ENCODE peak calls at places on chromosomes 3 and 15, in six cellular contexts. L, K, I, B, M and E are unnamed samples.

GRCh38 chr15:66961407-66961884 is 104.0 kb upstream of the SMAD3 start:
- DNase-seq in M (no peak), I (no peak), B (no peak), K (no peak), L (no peak), E (no peak)

GRCh38 chr15:85333132-85333831 is 47.1 kb upstream of the AKAP13 start:
- DNase-seq in I (no peak), B (no peak), M (no peak), K (no peak), L (no peak), E (no peak)

GRCh38 chr15:63983071-63983711 is 63.1 kb downstream of the DAPK2 start:
- DNase-seq in B (no peak), K (no peak), L (no peak), M (no peak), I (no peak), E (no peak)

GRCh38 chr3:46575577-46576222 is 9.6 kb upstream of the LRRC2 start:
- DNase-seq in M (no peak), L (no peak), K (no peak), B (no peak), I (no peak), E (no peak)

GRCh38 chr3:128922804-128923459 is 43.5 kb downstream of the ACAD9 start:
- DNase-seq in B (no peak), K (no peak), L (no peak), I (no peak), M (no peak), E (no peak)

GRCh38 chr3:852033-852432 is 240.8 kb upstream of the CNTN6 start:
- DNase-seq in L (no peak), M (no peak), K (no peak), B (no peak), I (no peak), E (no peak)

GRCh38 chr3:5194801-5195509 is 7.4 kb downstream of the EDEM1 start:
- DNase-seq in L (no peak), B (no peak), M (no peak), I (peak; percentile 67), K (peak; percentile 70), E (peak; percentile 45)

GRCh38 chr3:152976232-152976631 is 141.3 kb downstream of the P2RY1 start:
- DNase-seq in B (no peak), M (no peak), K (no peak), I (no peak), L (no peak), E (peak; percentile 64)

GRCh38 chr3:12886106-12886679 is 44.8 kb upstream of the RPL32 start:
- DNase-seq in L (no peak), M (no peak), K (no peak), I (no peak), B (no peak), E (no peak)
- TF ChIP-seq CHD2 in L (no peak), M (no peak), K (no peak), I (no peak), B (no peak), E (no peak)

DNA sequence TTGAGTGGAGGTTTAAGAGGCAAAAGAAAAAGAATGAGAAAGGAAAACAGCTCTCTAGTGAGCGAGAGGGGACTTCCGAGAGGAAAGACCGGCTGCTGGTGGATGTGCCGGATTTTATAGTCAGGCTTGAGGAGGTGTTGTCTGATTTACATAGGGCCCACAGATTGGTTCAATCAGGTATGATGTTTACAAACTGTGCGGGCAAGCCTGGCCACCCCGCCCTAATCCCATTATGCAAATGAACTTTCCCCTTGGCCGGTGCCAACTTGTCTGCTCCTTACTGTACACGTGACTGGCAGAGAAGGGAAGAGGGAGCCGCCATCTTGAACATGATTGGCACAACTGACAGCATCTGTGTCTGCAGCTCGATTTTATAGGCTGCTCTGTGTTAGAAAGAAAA is 44.7 kb downstream of the FAM43A start:
- DNase-seq in B (no peak), I (no peak), M (no peak), K (no peak), L (no peak), E (no peak)
- TF ChIP-seq CHD2 in B (no peak), I (no peak), M (no peak), K (no peak), L (no peak), E (no peak)

GRCh38 chr3:123688241-123688747 is 103.4 kb upstream of the HACD2 start:
- DNase-seq in K (peak; percentile 68), L (no peak), M (no peak), B (no peak), I (peak; percentile 60), E (no peak)
- TF ChIP-seq CHD2 in K (no peak), L (no peak), M (no peak), B (no peak), I (no peak), E (no peak)

GRCh38 chr3:32897202-32897601 is 54.2 kb upstream of the CCR4 start:
- DNase-seq in K (no peak), L (no peak), M (no peak), I (no peak), B (no peak), E (no peak)

GRCh38 chr3:32903953-32904352 is 47.5 kb upstream of the CCR4 start:
- DNase-seq in B (no peak), L (no peak), I (no peak), K (no peak), M (no peak), E (no peak)

GRCh38 chr3:32897981-32898623 is 53.3 kb upstream of the CCR4 start:
- DNase-seq in I (no peak), K (no peak), L (no peak), B (no peak), M (no peak), E (no peak)

GRCh38 chr3:32899265-32899664 is 52.2 kb upstream of the CCR4 start:
- DNase-seq in B (no peak), M (no peak), L (no peak), K (no peak), I (no peak), E (no peak)

DNA sequence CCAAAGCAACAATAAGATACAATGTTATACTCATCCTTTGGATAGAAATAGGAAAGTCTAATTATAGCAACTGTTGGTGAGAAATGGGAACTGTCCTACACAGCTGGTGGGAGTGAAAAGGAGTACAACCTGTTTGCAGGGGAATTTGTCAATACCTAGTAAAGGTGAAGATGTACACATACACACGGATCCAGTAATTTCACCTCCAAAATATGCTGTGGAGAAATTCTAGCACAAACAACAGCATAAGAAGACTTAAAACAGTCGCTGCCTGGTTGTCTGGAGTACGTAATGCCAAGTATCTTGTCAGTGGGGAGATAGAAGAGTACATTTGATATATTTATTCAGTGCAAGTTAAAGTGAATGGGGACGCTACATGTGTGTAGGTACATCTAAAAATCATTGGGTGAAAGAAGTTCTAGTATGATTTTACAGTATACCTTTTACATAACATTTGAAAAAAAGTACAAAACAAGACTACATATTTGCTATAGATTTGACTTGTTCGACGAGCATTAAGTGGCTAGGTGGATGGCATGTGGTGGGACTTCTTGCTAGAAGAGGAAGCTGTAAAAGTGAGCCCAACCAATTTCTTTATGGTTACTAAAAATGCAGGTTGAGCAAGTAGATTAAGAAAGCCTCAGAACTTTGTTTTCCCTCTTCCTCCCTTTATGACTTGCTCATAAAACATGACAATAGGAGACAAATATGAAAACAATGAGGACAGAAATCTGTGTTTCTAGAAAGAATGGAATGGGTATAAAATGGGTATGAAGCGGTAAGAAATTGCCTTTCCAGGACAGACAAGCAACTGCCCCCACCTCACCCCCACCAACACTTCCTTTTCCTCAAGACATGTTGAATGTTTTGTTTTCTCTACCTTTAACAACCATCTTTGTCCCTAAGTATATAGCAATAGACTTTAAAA is 50.2 kb upstream of the CCR4 start:
- DNase-seq in B (no peak), K (no peak), M (no peak), L (no peak), I (no peak), E (no peak)
- TF ChIP-seq CHD2 in B (no peak), K (no peak), M (no peak), L (no peak), I (no peak), E (no peak)

GRCh38 chr15:58474741-58475323 is 43.0 kb downstream of the LIPC start:
- DNase-seq in K (no peak), M (no peak), B (no peak), L (no peak), I (no peak), E (no peak)

GRCh38 chr15:58475573-58476524 is 44.1 kb downstream of the LIPC start:
- DNase-seq in B (no peak), I (peak; percentile 94), K (no peak), M (no peak), L (no peak), E (no peak)

GRCh38 chr15:58476525-58477162 is 44.9 kb downstream of the LIPC start:
- DNase-seq in L (no peak), K (no peak), M (no peak), I (peak; percentile 75), B (no peak), E (no peak)

GRCh38 chr15:58478579-58478978 is 46.8 kb downstream of the LIPC start:
- DNase-seq in I (no peak), M (no peak), B (no peak), L (no peak), K (no peak), E (no peak)

GRCh38 chr15:58477228-58477627 is 45.4 kb downstream of the LIPC start:
- DNase-seq in M (no peak), L (no peak), B (no peak), K (no peak), I (no peak), E (no peak)
- TF ChIP-seq CHD2 in M (no peak), L (no peak), B (no peak), K (no peak), I (no peak), E (no peak)

GRCh38 chr3:134453631-134454030 is 32.2 kb downstream of the ANAPC13 start:
- DNase-seq in L (peak; percentile 20), B (no peak), I (no peak), M (peak; percentile 31), K (no peak), E (peak; percentile 16)
- TF ChIP-seq CHD2 in L (no peak), B (no peak), I (no peak), M (peak; percentile 61), K (no peak), E (no peak)

GRCh38 chr3:101466465-101467309 is 46.3 kb downstream of the SENP7 start:
- DNase-seq in L (no peak), M (peak; percentile 3), I (peak; percentile 53), K (no peak), B (no peak), E (no peak)
- TF ChIP-seq CHD2 in L (no peak), M (no peak), I (no peak), K (no peak), B (no peak), E (no peak)